ENCODE peak calls at places on chromosomes 16 and 17, in seven cellular contexts. One of them, this sample, is unnamed.

GRCh38 chr17:79803997-79804855 is 7.3 kb upstream of the CBX8 start:
- DNase-seq in cardiac muscle cell: no peak
- DNase-seq in lower leg skin: no peak
- DNase-seq in stomach: no peak
- DNase-seq in NCI-H1048: no peak
- DNase-seq in GM03348: no peak
- DNase-seq in central memory CD4-positive, alpha-beta T cell: peak; percentile 43
- DNase-seq in this sample: no peak

GRCh38 chr16:84069540-84069939 is 26.9 kb upstream of the SLC38A8 start:
- DNase-seq in GM03348: no peak
- DNase-seq in lower leg skin: no peak
- DNase-seq in central memory CD4-positive, alpha-beta T cell: no peak
- DNase-seq in stomach: no peak
- DNase-seq in NCI-H1048: no peak
- DNase-seq in cardiac muscle cell: no peak
- DNase-seq in this sample: no peak

GRCh38 chr17:55690105-55690508 is 32.6 kb downstream of the TMEM100 start:
- DNase-seq in cardiac muscle cell: peak; percentile 24
- DNase-seq in stomach: no peak
- DNase-seq in central memory CD4-positive, alpha-beta T cell: no peak
- DNase-seq in lower leg skin: peak; percentile 38
- DNase-seq in NCI-H1048: no peak
- DNase-seq in GM03348: peak; percentile 8
- DNase-seq in this sample: no peak

GRCh38 chr17:17041018-17041521 is 1.2 kb upstream of the MPRIP start:
- DNase-seq in NCI-H1048: no peak
- DNase-seq in lower leg skin: no peak
- DNase-seq in stomach: no peak
- DNase-seq in cardiac muscle cell: no peak
- DNase-seq in GM03348: peak; percentile 52
- DNase-seq in central memory CD4-positive, alpha-beta T cell: no peak
- DNase-seq in this sample: no peak

GRCh38 chr17:48163809-48164208 is 56.2 kb downstream of the SNX11 start:
- DNase-seq in stomach: no peak
- DNase-seq in GM03348: no peak
- DNase-seq in central memory CD4-positive, alpha-beta T cell: no peak
- DNase-seq in NCI-H1048: no peak
- DNase-seq in lower leg skin: no peak
- DNase-seq in cardiac muscle cell: no peak
- DNase-seq in this sample: no peak

GRCh38 chr17:1995321-1996242 is 29.6 kb downstream of the RTN4RL1 start:
- DNase-seq in stomach: peak; percentile 50
- DNase-seq in cardiac muscle cell: no peak
- DNase-seq in NCI-H1048: no peak
- DNase-seq in central memory CD4-positive, alpha-beta T cell: no peak
- DNase-seq in GM03348: no peak
- DNase-seq in lower leg skin: no peak
- DNase-seq in this sample: no peak

GRCh38 chr17:5705081-5705875 is 121.0 kb upstream of the NLRP1 start:
- DNase-seq in GM03348: peak; percentile 23
- DNase-seq in NCI-H1048: no peak
- DNase-seq in central memory CD4-positive, alpha-beta T cell: no peak
- DNase-seq in lower leg skin: no peak
- DNase-seq in stomach: no peak
- DNase-seq in cardiac muscle cell: peak; percentile 18
- DNase-seq in this sample: no peak

GRCh38 chr16:56609463-56609921 is 1.1 kb downstream of the MT2A start:
- DNase-seq in stomach: peak; percentile 81
- DNase-seq in lower leg skin: peak; percentile 79
- DNase-seq in cardiac muscle cell: peak; percentile 88
- DNase-seq in central memory CD4-positive, alpha-beta T cell: peak; percentile 80
- DNase-seq in GM03348: peak; percentile 60
- DNase-seq in NCI-H1048: no peak
- DNase-seq in this sample: peak; percentile 83

GRCh38 chr17:63685021-63685420 is 14.9 kb downstream of the LIMD2 start:
- DNase-seq in lower leg skin: no peak
- DNase-seq in GM03348: no peak
- DNase-seq in cardiac muscle cell: peak; percentile 28
- DNase-seq in stomach: no peak
- DNase-seq in central memory CD4-positive, alpha-beta T cell: no peak
- DNase-seq in NCI-H1048: no peak
- DNase-seq in this sample: no peak

GRCh38 chr16:26623442-26623841 is 443.3 kb upstream of the C16orf82 start:
- DNase-seq in central memory CD4-positive, alpha-beta T cell: no peak
- DNase-seq in NCI-H1048: no peak
- DNase-seq in lower leg skin: no peak
- DNase-seq in cardiac muscle cell: no peak
- DNase-seq in stomach: no peak
- DNase-seq in GM03348: no peak
- DNase-seq in this sample: no peak

GRCh38 chr17:82882715-82883446 is 43.1 kb upstream of the ZNF750 start:
- DNase-seq in NCI-H1048: no peak
- DNase-seq in cardiac muscle cell: no peak
- DNase-seq in central memory CD4-positive, alpha-beta T cell: peak; percentile 89
- DNase-seq in GM03348: no peak
- DNase-seq in lower leg skin: no peak
- DNase-seq in stomach: peak; percentile 90
- DNase-seq in this sample: peak; percentile 64

GRCh38 chr17:50263293-50264262 is 10.7 kb upstream of the TMEM92 start:
- DNase-seq in lower leg skin: no peak
- DNase-seq in GM03348: no peak
- DNase-seq in central memory CD4-positive, alpha-beta T cell: no peak
- DNase-seq in stomach: no peak
- DNase-seq in cardiac muscle cell: no peak
- DNase-seq in NCI-H1048: no peak
- DNase-seq in this sample: no peak

GRCh38 chr16:69412287-69412686 is 12.1 kb upstream of the CYB5B start:
- DNase-seq in GM03348: no peak
- DNase-seq in central memory CD4-positive, alpha-beta T cell: no peak
- DNase-seq in NCI-H1048: no peak
- DNase-seq in cardiac muscle cell: peak; percentile 29
- DNase-seq in lower leg skin: no peak
- DNase-seq in stomach: no peak
- DNase-seq in this sample: no peak

GRCh38 chr17:39349246-39349645 is 52.2 kb downstream of the FBXL20 start:
- DNase-seq in cardiac muscle cell: no peak
- DNase-seq in central memory CD4-positive, alpha-beta T cell: no peak
- DNase-seq in stomach: no peak
- DNase-seq in GM03348: no peak
- DNase-seq in NCI-H1048: no peak
- DNase-seq in lower leg skin: no peak
- DNase-seq in this sample: no peak

GRCh38 chr17:40458001-40458791 is 14.9 kb downstream of the IGFBP4 start:
- DNase-seq in lower leg skin: no peak
- DNase-seq in stomach: peak; percentile 62
- DNase-seq in NCI-H1048: no peak
- DNase-seq in cardiac muscle cell: peak; percentile 84
- DNase-seq in central memory CD4-positive, alpha-beta T cell: no peak
- DNase-seq in GM03348: peak; percentile 91
- DNase-seq in this sample: no peak

GRCh38 chr16:59249049-59249448 is 514.9 kb upstream of the GOT2 start:
- DNase-seq in lower leg skin: no peak
- DNase-seq in stomach: no peak
- DNase-seq in GM03348: no peak
- DNase-seq in cardiac muscle cell: no peak
- DNase-seq in central memory CD4-positive, alpha-beta T cell: no peak
- DNase-seq in NCI-H1048: no peak
- DNase-seq in this sample: no peak

GRCh38 chr16:5036228-5037156 is 2.8 kb upstream of the NAGPA start:
- DNase-seq in stomach: no peak
- DNase-seq in GM03348: no peak
- DNase-seq in lower leg skin: no peak
- DNase-seq in cardiac muscle cell: peak; percentile 80
- DNase-seq in NCI-H1048: no peak
- DNase-seq in central memory CD4-positive, alpha-beta T cell: no peak
- DNase-seq in this sample: no peak

GRCh38 chr16:73082608-73083007 is 34.7 kb upstream of the ZFHX3 start:
- DNase-seq in stomach: no peak
- DNase-seq in GM03348: peak; percentile 89
- DNase-seq in lower leg skin: no peak
- DNase-seq in NCI-H1048: no peak
- DNase-seq in cardiac muscle cell: peak; percentile 91
- DNase-seq in central memory CD4-positive, alpha-beta T cell: no peak
- DNase-seq in this sample: no peak

GRCh38 chr17:81230043-81230820 is 7.5 kb upstream of the CEP131 start:
- DNase-seq in cardiac muscle cell: no peak
- DNase-seq in stomach: no peak
- DNase-seq in NCI-H1048: no peak
- DNase-seq in lower leg skin: no peak
- DNase-seq in central memory CD4-positive, alpha-beta T cell: no peak
- DNase-seq in GM03348: no peak
- DNase-seq in this sample: no peak

GRCh38 chr16:75266738-75267630 is 15.6 kb upstream of the BCAR1 start:
- DNase-seq in central memory CD4-positive, alpha-beta T cell: no peak
- DNase-seq in cardiac muscle cell: no peak
- DNase-seq in stomach: no peak
- DNase-seq in GM03348: no peak
- DNase-seq in lower leg skin: no peak
- DNase-seq in NCI-H1048: no peak
- DNase-seq in this sample: no peak

GRCh38 chr17:29573871-29574731 is 5.6 kb downstream of the TP53I13 start:
- DNase-seq in central memory CD4-positive, alpha-beta T cell: no peak
- DNase-seq in GM03348: no peak
- DNase-seq in NCI-H1048: no peak
- DNase-seq in stomach: no peak
- DNase-seq in lower leg skin: no peak
- DNase-seq in cardiac muscle cell: no peak
- DNase-seq in this sample: no peak

GRCh38 chr16:2816751-2817495 is at the start of gene PRSS21:
- DNase-seq in lower leg skin: no peak
- DNase-seq in central memory CD4-positive, alpha-beta T cell: peak; percentile 37
- DNase-seq in cardiac muscle cell: no peak
- DNase-seq in stomach: no peak
- DNase-seq in NCI-H1048: no peak
- DNase-seq in GM03348: no peak
- DNase-seq in this sample: no peak

GRCh38 chr16:27258241-27258734 is 10.3 kb downstream of the NSMCE1 start:
- DNase-seq in lower leg skin: no peak
- DNase-seq in stomach: no peak
- DNase-seq in cardiac muscle cell: peak; percentile 13
- DNase-seq in GM03348: no peak
- DNase-seq in central memory CD4-positive, alpha-beta T cell: no peak
- DNase-seq in NCI-H1048: no peak
- DNase-seq in this sample: no peak

GRCh38 chr16:85173981-85174751 is 61.9 kb upstream of the CIBAR2 start:
- DNase-seq in cardiac muscle cell: peak; percentile 80
- DNase-seq in lower leg skin: no peak
- DNase-seq in GM03348: peak; percentile 90
- DNase-seq in NCI-H1048: no peak
- DNase-seq in stomach: peak; percentile 68
- DNase-seq in central memory CD4-positive, alpha-beta T cell: no peak
- DNase-seq in this sample: no peak

GRCh38 chr16:19926449-19927390 is 42.1 kb upstream of the GPRC5B start:
- DNase-seq in stomach: no peak
- DNase-seq in central memory CD4-positive, alpha-beta T cell: no peak
- DNase-seq in NCI-H1048: no peak
- DNase-seq in lower leg skin: no peak
- DNase-seq in GM03348: peak; percentile 26
- DNase-seq in cardiac muscle cell: peak; percentile 89
- DNase-seq in this sample: no peak

GRCh38 chr16:88549671-88550643 is 20.2 kb upstream of the ZC3H18 start:
- DNase-seq in cardiac muscle cell: no peak
- DNase-seq in lower leg skin: no peak
- DNase-seq in NCI-H1048: no peak
- DNase-seq in GM03348: no peak
- DNase-seq in central memory CD4-positive, alpha-beta T cell: no peak
- DNase-seq in stomach: no peak
- DNase-seq in this sample: no peak

GRCh38 chr17:61247438-61247837 is 152.2 kb upstream of the TBX2 start:
- DNase-seq in GM03348: peak; percentile 28
- DNase-seq in cardiac muscle cell: peak; percentile 90
- DNase-seq in stomach: no peak
- DNase-seq in central memory CD4-positive, alpha-beta T cell: no peak
- DNase-seq in NCI-H1048: no peak
- DNase-seq in lower leg skin: no peak
- DNase-seq in this sample: no peak

GRCh38 chr17:38673714-38674012 is 1.1 kb downstream of the EPOP start:
- DNase-seq in NCI-H1048: no peak
- DNase-seq in GM03348: peak; percentile 45
- DNase-seq in lower leg skin: no peak
- DNase-seq in stomach: peak; percentile 27
- DNase-seq in cardiac muscle cell: peak; percentile 25
- DNase-seq in central memory CD4-positive, alpha-beta T cell: no peak
- DNase-seq in this sample: no peak

GRCh38 chr17:65538679-65539529 is 22.5 kb downstream of the AXIN2 start:
- DNase-seq in GM03348: no peak
- DNase-seq in lower leg skin: no peak
- DNase-seq in stomach: no peak
- DNase-seq in central memory CD4-positive, alpha-beta T cell: no peak
- DNase-seq in cardiac muscle cell: no peak
- DNase-seq in NCI-H1048: no peak
- DNase-seq in this sample: no peak

GRCh38 chr17:19254651-19255050 is 17.5 kb downstream of the EPN2 start:
- DNase-seq in cardiac muscle cell: no peak
- DNase-seq in GM03348: no peak
- DNase-seq in central memory CD4-positive, alpha-beta T cell: no peak
- DNase-seq in lower leg skin: no peak
- DNase-seq in stomach: no peak
- DNase-seq in NCI-H1048: no peak
- DNase-seq in this sample: no peak

GRCh38 chr16:27238016-27238587 is 30.5 kb downstream of the NSMCE1 start:
- DNase-seq in cardiac muscle cell: no peak
- DNase-seq in lower leg skin: no peak
- DNase-seq in NCI-H1048: no peak
- DNase-seq in central memory CD4-positive, alpha-beta T cell: no peak
- DNase-seq in stomach: peak; percentile 44
- DNase-seq in GM03348: no peak
- DNase-seq in this sample: no peak

GRCh38 chr17:28968269-28968913 is 17.1 kb upstream of the PHF12 start:
- DNase-seq in GM03348: no peak
- DNase-seq in central memory CD4-positive, alpha-beta T cell: no peak
- DNase-seq in lower leg skin: no peak
- DNase-seq in NCI-H1048: no peak
- DNase-seq in cardiac muscle cell: peak; percentile 52
- DNase-seq in stomach: no peak
- DNase-seq in this sample: no peak

GRCh38 chr17:16463341-16464000 is 28.5 kb downstream of the LRRC75A start:
- DNase-seq in lower leg skin: no peak
- DNase-seq in stomach: peak; percentile 75
- DNase-seq in central memory CD4-positive, alpha-beta T cell: no peak
- DNase-seq in cardiac muscle cell: peak; percentile 73
- DNase-seq in GM03348: peak; percentile 66
- DNase-seq in NCI-H1048: no peak
- DNase-seq in this sample: no peak

GRCh38 chr17:51819341-51819740 is 339.2 kb downstream of the CA10 start:
- DNase-seq in NCI-H1048: no peak
- DNase-seq in GM03348: no peak
- DNase-seq in cardiac muscle cell: no peak
- DNase-seq in stomach: no peak
- DNase-seq in central memory CD4-positive, alpha-beta T cell: no peak
- DNase-seq in lower leg skin: no peak
- DNase-seq in this sample: no peak

GRCh38 chr16:85420501-85421337 is 192.4 kb upstream of the GSE1 start:
- DNase-seq in cardiac muscle cell: peak; percentile 66
- DNase-seq in GM03348: peak; percentile 91
- DNase-seq in lower leg skin: no peak
- DNase-seq in central memory CD4-positive, alpha-beta T cell: peak; percentile 68
- DNase-seq in stomach: peak; percentile 74
- DNase-seq in NCI-H1048: peak; percentile 5
- DNase-seq in this sample: peak; percentile 58

GRCh38 chr17:20116683-20117309 is 107.6 kb downstream of the SPECC1 start:
- DNase-seq in central memory CD4-positive, alpha-beta T cell: peak; percentile 56
- DNase-seq in cardiac muscle cell: peak; percentile 65
- DNase-seq in stomach: peak; percentile 39
- DNase-seq in lower leg skin: no peak
- DNase-seq in GM03348: peak; percentile 70
- DNase-seq in NCI-H1048: no peak
- DNase-seq in this sample: no peak